ENCODE peak calls at places on chromosome 16, in eight cellular contexts. One of them, this sample, is unnamed.

GRCh38 chr16:4687946-4688673 is 5.3 kb upstream of the NUDT16L1 start:
- DNase-seq in GM03348: no peak
- DNase-seq in GOT3: no peak
- DNase-seq in HT1080: no peak
- DNase-seq in activated CD4-positive, CD25-positive, alpha-beta regulatory T cell: no peak
- DNase-seq in neural progenitor cell: no peak
- DNase-seq in AG10803: no peak
- DNase-seq in pancreas: no peak
- DNase-seq in this sample: peak

GRCh38 chr16:28168991-28169554 is 42.7 kb downstream of the XPO6 start:
- DNase-seq in GM03348: no peak
- DNase-seq in GOT3: no peak
- DNase-seq in HT1080: no peak
- DNase-seq in activated CD4-positive, CD25-positive, alpha-beta regulatory T cell: no peak
- DNase-seq in neural progenitor cell: no peak
- DNase-seq in AG10803: no peak
- DNase-seq in pancreas: no peak
- DNase-seq in this sample: no peak

GRCh38 chr16:86510465-86511261 is at the start of gene FOXF1:
- DNase-seq in GM03348: peak
- DNase-seq in GOT3: peak
- DNase-seq in HT1080: no peak
- DNase-seq in activated CD4-positive, CD25-positive, alpha-beta regulatory T cell: no peak
- DNase-seq in neural progenitor cell: peak
- DNase-seq in AG10803: peak
- DNase-seq in pancreas: no peak
- DNase-seq in this sample: no peak

GRCh38 chr16:30018731-30019158 is 4.3 kb upstream of the C16orf92 start:
- DNase-seq in GM03348: no peak
- DNase-seq in GOT3: no peak
- DNase-seq in HT1080: peak
- DNase-seq in activated CD4-positive, CD25-positive, alpha-beta regulatory T cell: no peak
- DNase-seq in neural progenitor cell: no peak
- DNase-seq in AG10803: no peak
- DNase-seq in pancreas: no peak
- DNase-seq in this sample: no peak

GRCh38 chr16:58110590-58111330 is 18.4 kb downstream of the CFAP20 start:
- DNase-seq in GM03348: no peak
- DNase-seq in GOT3: no peak
- DNase-seq in HT1080: peak
- DNase-seq in activated CD4-positive, CD25-positive, alpha-beta regulatory T cell: no peak
- DNase-seq in neural progenitor cell: no peak
- DNase-seq in AG10803: peak
- DNase-seq in pancreas: no peak
- DNase-seq in this sample: no peak

GRCh38 chr16:19083670-19084069 is 16.3 kb downstream of the COQ7 start:
- DNase-seq in GM03348: no peak
- DNase-seq in GOT3: no peak
- DNase-seq in HT1080: no peak
- DNase-seq in activated CD4-positive, CD25-positive, alpha-beta regulatory T cell: no peak
- DNase-seq in neural progenitor cell: no peak
- DNase-seq in AG10803: no peak
- DNase-seq in pancreas: no peak
- DNase-seq in this sample: no peak

GRCh38 chr16:52912565-52913173 is 140.0 kb downstream of the CHD9NB start:
- DNase-seq in GM03348: peak
- DNase-seq in GOT3: no peak
- DNase-seq in HT1080: peak
- DNase-seq in activated CD4-positive, CD25-positive, alpha-beta regulatory T cell: no peak
- DNase-seq in neural progenitor cell: peak
- DNase-seq in AG10803: peak
- DNase-seq in pancreas: peak
- DNase-seq in this sample: peak

GRCh38 chr16:11497329-11497805 is 89.4 kb downstream of the LITAF start:
- DNase-seq in GM03348: peak
- DNase-seq in GOT3: peak
- DNase-seq in HT1080: peak
- DNase-seq in activated CD4-positive, CD25-positive, alpha-beta regulatory T cell: no peak
- DNase-seq in neural progenitor cell: peak
- DNase-seq in AG10803: peak
- DNase-seq in pancreas: peak
- DNase-seq in this sample: peak

GRCh38 chr16:14252860-14253259 is 181.7 kb downstream of the MRTFB start:
- DNase-seq in GM03348: no peak
- DNase-seq in GOT3: no peak
- DNase-seq in HT1080: no peak
- DNase-seq in activated CD4-positive, CD25-positive, alpha-beta regulatory T cell: no peak
- DNase-seq in neural progenitor cell: no peak
- DNase-seq in AG10803: no peak
- DNase-seq in pancreas: no peak
- DNase-seq in this sample: no peak

GRCh38 chr16:81745704-81746558 is 33.2 kb upstream of the PLCG2 start:
- DNase-seq in GM03348: peak
- DNase-seq in GOT3: no peak
- DNase-seq in HT1080: peak
- DNase-seq in activated CD4-positive, CD25-positive, alpha-beta regulatory T cell: peak
- DNase-seq in neural progenitor cell: peak
- DNase-seq in AG10803: peak
- DNase-seq in pancreas: peak
- DNase-seq in this sample: peak

GRCh38 chr16:12268602-12269001 is 292.1 kb downstream of the SNX29 start:
- DNase-seq in GM03348: no peak
- DNase-seq in GOT3: no peak
- DNase-seq in HT1080: no peak
- DNase-seq in activated CD4-positive, CD25-positive, alpha-beta regulatory T cell: no peak
- DNase-seq in neural progenitor cell: no peak
- DNase-seq in AG10803: no peak
- DNase-seq in pancreas: no peak
- DNase-seq in this sample: no peak

GRCh38 chr16:23624092-23624491 is 17.0 kb downstream of the PALB2 start:
- DNase-seq in GM03348: no peak
- DNase-seq in GOT3: no peak
- DNase-seq in HT1080: no peak
- DNase-seq in activated CD4-positive, CD25-positive, alpha-beta regulatory T cell: no peak
- DNase-seq in neural progenitor cell: no peak
- DNase-seq in AG10803: no peak
- DNase-seq in pancreas: no peak
- DNase-seq in this sample: no peak

GRCh38 chr16:25020112-25020591 is 5.0 kb upstream of the ARHGAP17 start:
- DNase-seq in GM03348: no peak
- DNase-seq in GOT3: no peak
- DNase-seq in HT1080: no peak
- DNase-seq in activated CD4-positive, CD25-positive, alpha-beta regulatory T cell: no peak
- DNase-seq in neural progenitor cell: no peak
- DNase-seq in AG10803: peak
- DNase-seq in pancreas: no peak
- DNase-seq in this sample: no peak

GRCh38 chr16:27242868-27243590 is 25.5 kb downstream of the NSMCE1 start:
- DNase-seq in GM03348: peak
- DNase-seq in GOT3: peak
- DNase-seq in HT1080: peak
- DNase-seq in activated CD4-positive, CD25-positive, alpha-beta regulatory T cell: no peak
- DNase-seq in neural progenitor cell: peak
- DNase-seq in AG10803: peak
- DNase-seq in pancreas: no peak
- DNase-seq in this sample: peak

GRCh38 chr16:401468-402348 is at the start of gene DECR2:
- DNase-seq in GM03348: peak
- DNase-seq in GOT3: peak
- DNase-seq in HT1080: peak
- DNase-seq in activated CD4-positive, CD25-positive, alpha-beta regulatory T cell: peak
- DNase-seq in neural progenitor cell: peak
- DNase-seq in AG10803: peak
- DNase-seq in pancreas: peak
- DNase-seq in this sample: peak

GRCh38 chr16:19283637-19284036 is 1.9 kb upstream of the CLEC19A start:
- DNase-seq in GM03348: no peak
- DNase-seq in GOT3: no peak
- DNase-seq in HT1080: no peak
- DNase-seq in activated CD4-positive, CD25-positive, alpha-beta regulatory T cell: no peak
- DNase-seq in neural progenitor cell: no peak
- DNase-seq in AG10803: no peak
- DNase-seq in pancreas: no peak
- DNase-seq in this sample: no peak

GRCh38 chr16:57166951-57167350 is 18.9 kb downstream of the PSME3IP1 start:
- DNase-seq in GM03348: no peak
- DNase-seq in GOT3: no peak
- DNase-seq in HT1080: no peak
- DNase-seq in activated CD4-positive, CD25-positive, alpha-beta regulatory T cell: no peak
- DNase-seq in neural progenitor cell: no peak
- DNase-seq in AG10803: no peak
- DNase-seq in pancreas: no peak
- DNase-seq in this sample: no peak

GRCh38 chr16:87131061-87131995 is 185.9 kb downstream of the C16orf95 start:
- DNase-seq in GM03348: no peak
- DNase-seq in GOT3: no peak
- DNase-seq in HT1080: no peak
- DNase-seq in activated CD4-positive, CD25-positive, alpha-beta regulatory T cell: no peak
- DNase-seq in neural progenitor cell: no peak
- DNase-seq in AG10803: no peak
- DNase-seq in pancreas: no peak
- DNase-seq in this sample: no peak

GRCh38 chr16:1031666-1032065 is 40.9 kb upstream of the SSTR5 start:
- DNase-seq in GM03348: no peak
- DNase-seq in GOT3: no peak
- DNase-seq in HT1080: no peak
- DNase-seq in activated CD4-positive, CD25-positive, alpha-beta regulatory T cell: no peak
- DNase-seq in neural progenitor cell: no peak
- DNase-seq in AG10803: no peak
- DNase-seq in pancreas: no peak
- DNase-seq in this sample: no peak

This sample was measured in left lobe of liver.